ENCODE peak calls at places on chromosomes 7 and 10, in nine cellular contexts. R, E, G, Z, H, X, Q, S and U are unnamed samples.
A peak's percentile ranks its signal among the peaks of the same experiment; 100 is the strongest.

GRCh38 chr10:97796651-97797050 is 24.9 kb upstream of the SFRP5 start:
- DNase-seq in Q (no peak), R (peak; percentile 34), G (peak; percentile 28), H (no peak), X (no peak), Z (peak; percentile 41), E (no peak), S (no peak), U (peak; percentile 6)

GRCh38 chr10:46546591-46547330 is 9.7 kb downstream of the GPRIN2 start:
- DNase-seq in H (no peak), Z (no peak), X (no peak), Q (no peak), S (no peak), G (no peak), E (no peak), R (no peak), U (no peak)

GRCh38 chr7:98217623-98218582 is 6.7 kb downstream of the BHLHA15 start:
- DNase-seq in Q (no peak), H (peak; percentile 75), G (no peak), X (no peak), E (no peak), Z (no peak), S (peak; percentile 54), R (no peak), U (no peak)

GRCh38 chr7:50276446-50276845 is 28.1 kb upstream of the IKZF1 start:
- DNase-seq in R (no peak), S (no peak), X (no peak), G (no peak), Q (no peak), Z (no peak), E (no peak), H (no peak), U (no peak)

GRCh38 chr7:139982927-139983925 is 79.5 kb downstream of the PARP12 start:
- DNase-seq in X (no peak), Q (no peak), H (no peak), Z (no peak), R (no peak), E (no peak), G (no peak), S (no peak), U (no peak)

GRCh38 chr7:139725077-139725476 is 52.7 kb downstream of the HIPK2 start:
- DNase-seq in R (peak; percentile 41), Q (peak; percentile 68), G (no peak), E (no peak), S (no peak), H (no peak), Z (no peak), X (no peak), U (peak; percentile 89)

GRCh38 chr7:112205348-112206237 is 606 bp downstream of the DOCK4 start:
- DNase-seq in G (peak; percentile 64), Z (peak; percentile 29), X (peak; percentile 54), S (peak; percentile 38), R (peak; percentile 18), Q (peak; percentile 62), E (peak; percentile 47), H (peak; percentile 74), U (peak; percentile 53)

GRCh38 chr7:140475747-140476333 is 3.5 kb downstream of the MKRN1 start:
- DNase-seq in Z (peak; percentile 58), Q (peak; percentile 38), E (peak; percentile 57), G (peak; percentile 76), R (peak; percentile 19), S (no peak), H (peak; percentile 20), X (peak; percentile 73), U (peak; percentile 44)

GRCh38 chr10:6100370-6100769 is 11.5 kb downstream of the RBM17 start:
- DNase-seq in S (no peak), G (no peak), Z (no peak), Q (no peak), X (no peak), H (no peak), E (no peak), R (no peak), U (no peak)

GRCh38 chr10:46547881-46548780 is 8.3 kb downstream of the GPRIN2 start:
- DNase-seq in E (no peak), Z (no peak), G (no peak), Q (no peak), H (no peak), X (peak; percentile 31), R (no peak), S (no peak), U (no peak)

GRCh38 chr10:104589871-104590270 is 51.2 kb upstream of the SORCS3 start:
- DNase-seq in X (peak; percentile 34), H (no peak), Z (no peak), Q (peak; percentile 27), R (peak; percentile 94), E (no peak), S (no peak), G (peak; percentile 87), U (no peak)

GRCh38 chr10:117603081-117603480 is 60.5 kb downstream of the EMX2 start:
- DNase-seq in G (no peak), R (no peak), S (no peak), H (no peak), E (no peak), Z (no peak), Q (no peak), X (no peak), U (no peak)

GRCh38 chr10:104406715-104407517 is 53.3 kb downstream of the CFAP58 start:
- DNase-seq in R (peak; percentile 48), S (no peak), G (peak; percentile 67), Z (no peak), H (peak; percentile 42), X (peak; percentile 11), Q (peak; percentile 22), E (peak; percentile 18), U (peak; percentile 32)

GRCh38 chr7:27442446-27442845 is 199.8 kb downstream of the EVX1 start:
- DNase-seq in G (no peak), R (peak; percentile 66), E (no peak), S (no peak), H (no peak), X (no peak), Q (peak; percentile 36), Z (no peak), U (no peak)

GRCh38 chr10:70602665-70603438 is at the start of gene PRF1:
- DNase-seq in R (no peak), E (no peak), G (no peak), Z (peak; percentile 75), X (no peak), S (no peak), H (no peak), Q (no peak), U (no peak)

GRCh38 chr10:119305860-119306513 is 98.6 kb downstream of the GRK5 start:
- DNase-seq in G (peak; percentile 99), X (peak; percentile 83), S (no peak), H (peak; percentile 48), Z (peak; percentile 78), Q (peak; percentile 95), R (peak; percentile 100), E (peak; percentile 74), U (peak; percentile 90)

GRCh38 chr7:31171216-31171750 is 119.2 kb downstream of the ADCYAP1R1 start:
- DNase-seq in R (no peak), X (no peak), E (no peak), S (no peak), Q (no peak), G (no peak), H (no peak), Z (no peak), U (peak; percentile 17)

GRCh38 chr10:34010891-34011290 is 676.4 kb upstream of the NRP1 start:
- DNase-seq in X (no peak), E (no peak), S (no peak), R (no peak), G (no peak), H (no peak), Z (no peak), Q (peak; percentile 62), U (no peak)

GRCh38 chr10:89080660-89081059 is 90.1 kb downstream of the FAS start:
- DNase-seq in Z (no peak), S (no peak), G (no peak), H (no peak), X (no peak), E (no peak), Q (no peak), R (no peak), U (no peak)

GRCh38 chr10:111137012-111137411 is 60.2 kb downstream of the ADRA2A start:
- DNase-seq in X (no peak), G (peak; percentile 6), E (no peak), H (no peak), R (no peak), S (no peak), Q (no peak), Z (no peak), U (no peak)

GRCh38 chr7:68199951-68200660 is 1203.5 kb downstream of the TYW1 start:
- DNase-seq in Q (no peak), G (no peak), Z (no peak), E (no peak), S (no peak), X (no peak), H (no peak), R (peak; percentile 97), U (no peak)

GRCh38 chr10:60444494-60445064 is 54.9 kb upstream of the ANK3 start:
- DNase-seq in H (peak; percentile 66), Z (no peak), R (peak; percentile 40), G (peak; percentile 58), S (no peak), X (no peak), E (no peak), Q (no peak), U (no peak)

GRCh38 chr10:5396545-5396944 is 8.1 kb downstream of the TUBAL3 start:
- DNase-seq in R (no peak), X (no peak), Q (no peak), Z (no peak), E (no peak), H (peak; percentile 64), G (no peak), S (no peak), U (no peak)

GRCh38 chr7:157586426-157586955 is 249.7 kb downstream of the DNAJB6 start:
- DNase-seq in E (no peak), X (no peak), S (no peak), Z (no peak), G (no peak), R (no peak), Q (no peak), H (no peak), U (no peak)

GRCh38 chr10:29736325-29737208 is 101.8 kb upstream of the SVIL start:
- DNase-seq in H (no peak), S (no peak), R (peak; percentile 18), G (peak; percentile 41), E (peak; percentile 43), Q (peak; percentile 27), X (peak; percentile 81), Z (peak; percentile 23), U (no peak)

GRCh38 chr10:31707578-31708411 is 220.8 kb downstream of the ARHGAP12 start:
- DNase-seq in Z (no peak), S (peak; percentile 20), H (peak; percentile 69), E (peak; percentile 74), G (no peak), Q (peak; percentile 80), R (peak; percentile 68), X (no peak), U (peak; percentile 92)